ENCODE peak calls at places on chromosome 21, in eight cellular contexts. H is body of pancreas, W is AG09319, L is Panc1, R is epithelial cell of esophagus, X is cardiac muscle cell, S is esophagus squamous epithelium, Y is choroid plexus epithelial cell. V is an unnamed sample.

GRCh38 chr21:25371831-25372434 is 235.3 kb downstream of the MRPL39 start:
- DNase-seq in H (no peak), W (no peak), L (no peak), R (no peak), X (no peak), S (no peak), Y (no peak), V (no peak)

GRCh38 chr21:30718239-30718909 is at the start of gene KRTAP21-3:
- DNase-seq in H (no peak), W (no peak), L (no peak), R (peak), X (no peak), S (no peak), Y (peak), V (no peak)

GRCh38 chr21:40335689-40336088 is 468.5 kb downstream of the PCP4 start:
- DNase-seq in H (no peak), W (no peak), L (no peak), R (no peak), X (no peak), S (no peak), Y (no peak), V (no peak)

GRCh38 chr21:18801468-18801867 is 397.9 kb upstream of the TMPRSS15 start:
- DNase-seq in H (no peak), W (no peak), L (no peak), R (peak), X (peak), S (no peak), Y (peak), V (no peak)

GRCh38 chr21:40041446-40041845 is 174.2 kb downstream of the PCP4 start:
- DNase-seq in H (no peak), W (no peak), L (no peak), R (no peak), X (no peak), S (no peak), Y (no peak), V (no peak)

GRCh38 chr21:39103689-39104088 is 79.6 kb downstream of the PSMG1 start:
- DNase-seq in H (no peak), W (no peak), L (no peak), R (no peak), X (peak), S (no peak), Y (no peak), V (no peak)

GRCh38 chr21:38145104-38145503 is 111.7 kb upstream of the KCNJ15 start:
- DNase-seq in H (no peak), W (no peak), L (no peak), R (no peak), X (no peak), S (no peak), Y (no peak), V (no peak)

GRCh38 chr21:30072496-30072895 is 94.1 kb downstream of the CLDN17 start:
- DNase-seq in H (peak), W (no peak), L (no peak), R (peak), X (peak), S (no peak), Y (peak), V (peak)

GRCh38 chr21:28233536-28234220 is 759.0 kb downstream of the LTN1 start:
- DNase-seq in H (no peak), W (no peak), L (no peak), R (no peak), X (no peak), S (no peak), Y (no peak), V (no peak)

GRCh38 chr21:31293986-31294385 is 50.1 kb downstream of the TIAM1 start:
- DNase-seq in H (no peak), W (peak), L (no peak), R (peak), X (peak), S (no peak), Y (peak), V (no peak)

GRCh38 chr21:37257967-37258877 is 8.9 kb downstream of the VPS26C start:
- DNase-seq in H (peak), W (no peak), L (no peak), R (peak), X (peak), S (no peak), Y (peak), V (peak)

GRCh38 chr21:21163904-21164303 is 165.7 kb downstream of the NCAM2 start:
- DNase-seq in H (peak), W (peak), L (peak), R (peak), X (peak), S (no peak), Y (peak), V (peak)

GRCh38 chr21:40507978-40508377 is 339.0 kb downstream of the DSCAM start:
- DNase-seq in H (no peak), W (peak), L (peak), R (peak), X (no peak), S (no peak), Y (no peak), V (no peak)

GRCh38 chr21:37117204-37117603 is 44.1 kb downstream of the TTC3 start:
- DNase-seq in H (no peak), W (no peak), L (no peak), R (peak), X (no peak), S (no peak), Y (no peak), V (no peak)

GRCh38 chr21:38899277-38899947 is 93.7 kb downstream of the ETS2 start:
- DNase-seq in H (no peak), W (no peak), L (no peak), R (no peak), X (no peak), S (no peak), Y (no peak), V (no peak)

GRCh38 chr21:14766241-14766640 is 220.1 kb upstream of the SAMSN1 start:
- DNase-seq in H (no peak), W (no peak), L (no peak), R (no peak), X (no peak), S (no peak), Y (no peak), V (no peak)

GRCh38 chr21:17794631-17795030 is 24.5 kb downstream of the C21orf91 start:
- DNase-seq in H (no peak), W (no peak), L (no peak), R (no peak), X (no peak), S (no peak), Y (no peak), V (no peak)

GRCh38 chr21:14753466-14754258 is 207.5 kb upstream of the SAMSN1 start:
- DNase-seq in H (peak), W (no peak), L (no peak), R (no peak), X (no peak), S (no peak), Y (no peak), V (no peak)

GRCh38 chr21:29423521-29423920 is 124.8 kb downstream of the BACH1 start:
- DNase-seq in H (no peak), W (no peak), L (no peak), R (no peak), X (no peak), S (no peak), Y (no peak), V (no peak)

GRCh38 chr21:24514081-24514733 is 1093.1 kb downstream of the MRPL39 start:
- DNase-seq in H (no peak), W (no peak), L (peak), R (peak), X (no peak), S (no peak), Y (peak), V (no peak)

GRCh38 chr21:38806153-38806941 is 618 bp downstream of the ETS2 start:
- DNase-seq in H (peak), W (no peak), L (no peak), R (no peak), X (no peak), S (no peak), Y (no peak), V (no peak)

GRCh38 chr21:30434033-30434631 is 4.1 kb downstream of the KRTAP13-4 start:
- DNase-seq in H (peak), W (no peak), L (peak), R (peak), X (peak), S (no peak), Y (peak), V (peak)

GRCh38 chr21:8991088-8991907 is 1530.1 kb upstream of the TPTE start:
- DNase-seq in H (no peak), W (no peak), L (peak), R (no peak), X (no peak), S (no peak), Y (no peak), V (no peak)

GRCh38 chr21:43827015-43827611 is 37.7 kb downstream of the RRP1 start:
- DNase-seq in H (no peak), W (peak), L (no peak), R (peak), X (peak), S (no peak), Y (peak), V (no peak)

GRCh38 chr21:37496972-37497371 is 130.4 kb downstream of the DYRK1A start:
- DNase-seq in H (no peak), W (no peak), L (no peak), R (peak), X (peak), S (no peak), Y (peak), V (no peak)

GRCh38 chr21:37509802-37510393 is 143.3 kb downstream of the DYRK1A start:
- DNase-seq in H (no peak), W (no peak), L (no peak), R (peak), X (peak), S (no peak), Y (peak), V (no peak)

GRCh38 chr21:31505975-31506374 is 153.5 kb upstream of the SOD1 start:
- DNase-seq in H (no peak), W (no peak), L (no peak), R (no peak), X (no peak), S (no peak), Y (no peak), V (no peak)

GRCh38 chr21:32779983-32780382 is 8.4 kb upstream of the PAXBP1 start:
- DNase-seq in H (no peak), W (no peak), L (no peak), R (no peak), X (no peak), S (no peak), Y (no peak), V (no peak)

GRCh38 chr21:32776743-32777142 is 5.2 kb upstream of the PAXBP1 start:
- DNase-seq in H (no peak), W (no peak), L (no peak), R (no peak), X (no peak), S (no peak), Y (no peak), V (no peak)

GRCh38 chr21:32777269-32777668 is 5.7 kb upstream of the PAXBP1 start:
- DNase-seq in H (no peak), W (no peak), L (no peak), R (no peak), X (no peak), S (no peak), Y (no peak), V (no peak)

GRCh38 chr21:32782698-32783097 is 11.1 kb upstream of the PAXBP1 start:
- DNase-seq in H (no peak), W (no peak), L (no peak), R (no peak), X (no peak), S (no peak), Y (no peak), V (no peak)
- TF ChIP-seq CTCF in H (peak), W (peak), L (peak), R (no peak), X (peak), S (no peak), Y (peak), V (no peak)

GRCh38 chr21:42465008-42465878 is 30.8 kb downstream of the RSPH1 start:
- DNase-seq in H (peak), W (no peak), L (no peak), R (peak), X (peak), S (no peak), Y (peak), V (no peak)

GRCh38 chr21:42468511-42469131 is 27.4 kb downstream of the RSPH1 start:
- DNase-seq in H (no peak), W (no peak), L (no peak), R (no peak), X (no peak), S (no peak), Y (no peak), V (peak)

GRCh38 chr21:42469272-42469671 is 26.8 kb downstream of the RSPH1 start:
- DNase-seq in H (no peak), W (no peak), L (no peak), R (no peak), X (no peak), S (no peak), Y (no peak), V (no peak)

GRCh38 chr21:42467613-42467983 is 28.4 kb downstream of the RSPH1 start:
- DNase-seq in H (no peak), W (no peak), L (no peak), R (no peak), X (no peak), S (no peak), Y (no peak), V (no peak)

DNA sequence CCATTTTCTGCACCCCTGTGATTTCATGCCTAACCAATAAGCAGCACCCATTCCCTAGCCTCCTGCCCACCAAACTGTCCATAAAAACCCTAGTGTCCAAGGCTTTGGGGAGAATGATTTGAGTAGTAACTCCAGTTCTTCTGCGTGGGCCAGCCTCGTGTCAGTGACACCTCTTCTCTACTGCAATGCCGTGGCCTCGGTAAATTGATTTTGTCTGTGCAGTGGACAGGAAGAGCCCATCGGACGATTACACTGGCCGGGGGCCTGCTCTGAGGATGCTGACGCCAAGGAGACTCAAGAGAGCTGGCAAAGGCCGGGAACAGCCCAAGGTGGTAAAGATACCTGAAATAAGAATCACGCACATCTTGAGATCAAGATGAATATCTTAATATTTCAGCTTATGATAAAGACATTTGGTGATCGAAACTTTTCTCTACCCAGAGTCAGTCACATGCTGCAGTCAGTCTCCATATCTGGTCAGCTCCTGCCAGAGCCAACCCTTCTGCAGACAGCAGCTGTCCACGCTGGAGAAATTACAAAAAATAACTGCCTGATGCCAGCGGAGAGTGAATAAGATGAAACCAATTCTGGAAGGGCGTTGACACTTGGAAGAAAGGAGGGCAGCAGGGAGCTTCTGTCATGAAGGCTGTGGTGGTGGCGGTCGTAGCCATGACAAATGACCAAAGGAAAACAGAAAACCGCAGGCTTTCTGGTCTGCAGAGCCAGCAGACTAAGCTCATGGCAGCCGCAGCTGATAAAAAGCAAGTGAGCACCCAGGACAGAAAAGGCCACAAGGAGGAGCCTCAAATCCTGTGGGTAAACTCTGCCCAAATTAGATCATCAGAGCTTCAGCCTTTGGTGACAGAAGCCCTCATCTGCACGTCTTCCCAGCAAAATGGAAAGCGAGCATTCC is 29.1 kb downstream of the RSPH1 start:
- DNase-seq in H (peak), W (no peak), L (no peak), R (peak), X (peak), S (no peak), Y (peak), V (peak)
- TF ChIP-seq CTCF in H (peak), W (no peak), L (no peak), R (peak), X (peak), S (no peak), Y (peak), V (no peak)

GRCh38 chr21:26916799-26917198 is 50.1 kb downstream of the ADAMTS5 start:
- DNase-seq in H (no peak), W (no peak), L (no peak), R (no peak), X (no peak), S (no peak), Y (no peak), V (no peak)
- TF ChIP-seq CTCF in H (no peak), W (no peak), L (no peak), R (no peak), X (no peak), S (no peak), Y (no peak), V (no peak)

GRCh38 chr21:45669382-45669781 is 25.9 kb downstream of the PCBP3 start:
- DNase-seq in H (no peak), W (no peak), L (no peak), R (no peak), X (no peak), S (no peak), Y (no peak), V (no peak)

DNA sequence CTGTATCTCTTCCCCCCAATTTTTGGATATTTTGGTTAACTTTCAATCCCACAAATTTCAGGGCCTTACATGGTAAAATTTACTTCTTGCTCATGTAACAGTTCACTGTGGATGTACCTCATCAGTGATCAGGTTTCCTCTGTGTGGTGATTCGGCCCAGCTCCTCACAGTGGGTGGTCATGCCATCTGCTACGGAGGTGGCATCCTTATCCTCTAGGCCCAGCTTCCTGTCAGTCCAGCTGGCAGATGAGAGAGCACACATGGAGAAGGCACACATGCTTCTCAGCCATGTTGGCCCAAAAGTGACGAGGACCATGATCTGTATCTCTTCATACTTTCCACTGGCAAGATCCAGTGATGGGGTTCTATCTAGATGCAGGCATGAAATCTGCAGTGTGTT is 27.2 kb downstream of the PCBP3 start:
- DNase-seq in H (no peak), W (no peak), L (no peak), R (no peak), X (no peak), S (no peak), Y (no peak), V (no peak)
- TF ChIP-seq CTCF in H (no peak), W (no peak), L (no peak), R (no peak), X (no peak), S (no peak), Y (no peak), V (no peak)

DNA sequence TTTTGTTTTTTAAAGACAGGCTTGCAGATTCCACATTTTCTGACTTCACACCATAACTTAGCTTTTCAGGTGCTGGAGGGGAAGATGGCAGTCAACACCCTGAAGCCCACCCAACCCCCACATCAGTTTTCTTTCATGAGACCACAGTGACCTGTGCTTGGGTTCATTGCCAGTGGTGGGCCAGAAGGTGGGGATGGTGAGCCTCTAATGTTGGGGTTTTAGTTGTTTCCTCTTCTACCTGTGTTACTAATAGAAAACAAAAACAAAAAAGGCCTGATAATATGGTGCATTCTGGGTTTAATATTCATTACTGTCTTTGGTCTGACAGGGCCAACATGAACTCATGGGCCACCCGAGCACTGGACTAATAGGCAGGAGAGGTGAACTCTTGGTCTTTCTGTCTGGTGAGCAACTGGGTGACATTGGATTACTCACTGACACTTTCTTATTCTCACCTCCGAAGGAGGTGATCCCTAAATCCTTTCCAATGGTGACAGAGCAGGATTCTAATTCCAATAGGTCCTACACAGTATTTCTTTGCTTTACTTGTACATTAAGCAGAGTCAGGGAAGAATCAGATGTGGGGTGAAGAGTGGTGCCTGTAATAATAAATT is 132.8 kb downstream of the CLIC6 start:
- DNase-seq in H (no peak), W (no peak), L (no peak), R (peak), X (peak), S (no peak), Y (peak), V (no peak)
- TF ChIP-seq CTCF in H (peak), W (no peak), L (peak), R (peak), X (peak), S (peak), Y (peak), V (no peak)

GRCh38 chr21:42678118-42678430 is 24.7 kb downstream of the PDE9A start:
- DNase-seq in H (no peak), W (no peak), L (no peak), R (no peak), X (no peak), S (no peak), Y (no peak), V (no peak)

GRCh38 chr21:42679982-42680330 is 26.5 kb downstream of the PDE9A start:
- DNase-seq in H (no peak), W (no peak), L (no peak), R (no peak), X (no peak), S (no peak), Y (no peak), V (no peak)

GRCh38 chr21:42677339-42678117 is 24.1 kb downstream of the PDE9A start:
- DNase-seq in H (no peak), W (no peak), L (no peak), R (peak), X (peak), S (no peak), Y (peak), V (no peak)

GRCh38 chr21:42679319-42679981 is 26.0 kb downstream of the PDE9A start:
- DNase-seq in H (no peak), W (no peak), L (no peak), R (no peak), X (no peak), S (no peak), Y (no peak), V (no peak)

GRCh38 chr21:42678618-42679295 is 25.3 kb downstream of the PDE9A start:
- DNase-seq in H (no peak), W (no peak), L (no peak), R (no peak), X (no peak), S (no peak), Y (no peak), V (no peak)
- TF ChIP-seq CTCF in H (no peak), W (no peak), L (no peak), R (no peak), X (no peak), S (no peak), Y (no peak), V (no peak)

DNA sequence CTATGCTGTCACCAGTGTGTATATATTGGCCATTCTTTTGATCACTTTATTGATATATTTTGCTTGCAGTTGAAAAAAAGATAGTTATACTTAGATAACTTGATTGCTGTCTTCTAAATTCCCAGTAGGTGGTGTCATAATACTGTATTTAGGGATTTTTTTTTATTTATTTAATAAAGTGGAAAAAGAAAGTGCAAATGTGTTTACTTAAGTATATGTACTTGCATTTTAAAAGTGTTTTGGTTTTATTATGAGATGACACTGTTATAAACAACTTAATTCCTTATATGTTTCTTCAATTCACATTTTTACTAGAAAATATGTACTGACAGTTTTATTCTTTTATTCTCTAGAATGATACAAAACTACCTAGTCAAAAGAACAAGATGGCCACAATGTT is 164.8 kb downstream of the USP25 start:
- DNase-seq in H (no peak), W (no peak), L (no peak), R (no peak), X (peak), S (no peak), Y (peak), V (no peak)
- TF ChIP-seq CTCF in H (peak), W (peak), L (no peak), R (no peak), X (peak), S (no peak), Y (peak), V (no peak)

V was measured in prostate gland.